ENCODE peak calls at places on chromosomes 5 and 9, in eight cellular contexts. S is stimulated activated CD8-positive, alpha-beta memory T cell treated with anti-CD3 and anti-CD28 coated beads, Interleukin-15, amount 100 ng/mL, for 4 hours; R is T-cell; N is posterior vena cava; Y is NCI-H510A; M is stimulated activated CD4-positive, alpha-beta T cell treated with anti-CD3 and anti-CD28 coated beads, Interleukin-4, amount 100 ng/mL, for 48 hours; P is ELR; W is foreskin fibroblast. J is an unnamed sample.

GRCh38 chr5:76473676-76474075 is 70.6 kb downstream of the IQGAP2 start:
- DNase-seq in S (peak; percentile 26), R (peak; percentile 66), N (no peak), Y (no peak), M (peak; percentile 40), P (no peak), W (no peak), J (no peak)

GRCh38 chr9:18626046-18626698 is 152.2 kb downstream of the ADAMTSL1 start:
- DNase-seq in S (no peak), R (no peak), N (no peak), Y (no peak), M (no peak), P (no peak), W (no peak), J (no peak)

GRCh38 chr5:73911761-73912393 is 285.9 kb downstream of the ARHGEF28 start:
- DNase-seq in S (no peak), R (no peak), N (no peak), Y (no peak), M (no peak), P (no peak), W (no peak), J (peak; percentile 58)

GRCh38 chr9:4366649-4367330 is 66.9 kb upstream of the GLIS3 start:
- DNase-seq in S (no peak), R (no peak), N (no peak), Y (peak; percentile 1), M (peak; percentile 19), P (peak; percentile 63), W (peak; percentile 42), J (peak; percentile 26)

GRCh38 chr5:73515232-73515631 is 17.0 kb downstream of the BTF3 start:
- DNase-seq in S (no peak), R (no peak), N (no peak), Y (peak; percentile 58), M (no peak), P (no peak), W (no peak), J (no peak)

GRCh38 chr9:113564804-113565237 is 101.3 kb downstream of the RGS3 start:
- DNase-seq in S (no peak), R (no peak), N (peak; percentile 86), Y (peak; percentile 37), M (no peak), P (peak; percentile 81), W (peak; percentile 60), J (peak; percentile 86)

GRCh38 chr5:109298794-109299193 is 111.0 kb downstream of the PJA2 start:
- DNase-seq in S (no peak), R (no peak), N (no peak), Y (no peak), M (no peak), P (no peak), W (no peak), J (no peak)

GRCh38 chr5:55141945-55142690 is 17.9 kb upstream of the GPX8 start:
- DNase-seq in S (no peak), R (no peak), N (no peak), Y (no peak), M (no peak), P (no peak), W (no peak), J (no peak)

GRCh38 chr5:37326536-37326935 is 44.4 kb downstream of the NUP155 start:
- DNase-seq in S (no peak), R (no peak), N (no peak), Y (no peak), M (no peak), P (no peak), W (no peak), J (no peak)

GRCh38 chr9:10396641-10397040 is 216.2 kb downstream of the PTPRD start:
- DNase-seq in S (no peak), R (no peak), N (no peak), Y (no peak), M (no peak), P (no peak), W (no peak), J (no peak)

GRCh38 chr9:77898864-77899263 is 132.7 kb downstream of the GNAQ start:
- DNase-seq in S (no peak), R (no peak), N (no peak), Y (no peak), M (no peak), P (no peak), W (no peak), J (no peak)

GRCh38 chr5:43227655-43228054 is 35.6 kb downstream of the NIM1K start:
- DNase-seq in S (no peak), R (no peak), N (no peak), Y (no peak), M (no peak), P (peak; percentile 75), W (peak; percentile 27), J (peak; percentile 32)

GRCh38 chr9:81874926-81875325 is 53.3 kb upstream of the SPATA31D4 start:
- DNase-seq in S (no peak), R (no peak), N (no peak), Y (no peak), M (no peak), P (peak; percentile 43), W (peak; percentile 68), J (peak; percentile 71)

GRCh38 chr9:98222885-98223640 is 30.6 kb upstream of the CORO2A start:
- DNase-seq in S (no peak), R (no peak), N (no peak), Y (no peak), M (no peak), P (peak; percentile 100), W (peak; percentile 97), J (no peak)